ENCODE peak calls at places on chromosomes 6 and 20, in five cellular contexts. L is tibial nerve, O is sigmoid colon, D is upper lobe of left lung, W is endothelial cell of umbilical vein. J is an unnamed sample.

GRCh38 chr6:13614126-13614925 is 809 bp upstream of the NOL7 start:
- DNase-seq in D (peak), O (peak), L (no peak), W (no peak), J (peak)

GRCh38 chr6:17851720-17852161 is 135.7 kb downstream of the KIF13A start:
- DNase-seq in L (no peak), D (no peak), O (no peak), W (peak), J (no peak)

GRCh38 chr6:162854734-162855191 is 127.0 kb downstream of the PACRG start:
- DNase-seq in W (no peak), L (no peak), D (no peak), O (no peak), J (no peak)

GRCh38 chr6:11766056-11766455 is 12.5 kb downstream of the ADTRP start:
- DNase-seq in O (no peak), D (no peak), L (no peak), W (peak), J (no peak)

GRCh38 chr6:130020106-130020851 is 1.9 kb downstream of the L3MBTL3 start:
- DNase-seq in O (peak), L (peak), D (peak), W (peak), J (peak)

GRCh38 chr6:148218542-148219258 is 123.9 kb upstream of the SASH1 start:
- DNase-seq in W (no peak), L (no peak), O (no peak), D (no peak), J (no peak)

GRCh38 chr20:64038579-64039292 is 2.8 kb downstream of the C20orf204 start:
- DNase-seq in L (no peak), D (peak), O (peak), W (peak), J (peak)

GRCh38 chr6:28643017-28643740 is 117.5 kb downstream of the GPX5 start:
- DNase-seq in D (no peak), W (peak), L (no peak), O (no peak), J (no peak)

GRCh38 chr20:35312348-35312747 is 20.1 kb upstream of the FAM83C start:
- DNase-seq in L (no peak), O (no peak), D (no peak), W (peak), J (no peak)

GRCh38 chr6:52183131-52183530 is 3.0 kb upstream of the IL17A start:
- DNase-seq in W (no peak), O (no peak), L (no peak), D (no peak), J (no peak)

GRCh38 chr20:57810511-57811372 is 100.9 kb upstream of the PMEPA1 start:
- DNase-seq in D (no peak), W (no peak), O (peak), L (no peak), J (no peak)

GRCh38 chr6:331622-332521 is 39.6 kb downstream of the DUSP22 start:
- DNase-seq in O (no peak), D (no peak), L (no peak), W (no peak), J (no peak)

GRCh38 chr20:39775110-39775509 is 813.0 kb downstream of the DHX35 start:
- DNase-seq in L (peak), D (peak), W (peak), O (peak), J (peak)

GRCh38 chr6:23180504-23181293 is 611.3 kb downstream of the HDGFL1 start:
- DNase-seq in D (peak), W (no peak), O (peak), L (no peak), J (peak)

GRCh38 chr20:22466447-22467171 is 117.8 kb downstream of the FOXA2 start:
- DNase-seq in L (no peak), D (no peak), W (no peak), O (no peak), J (no peak)

GRCh38 chr6:42978487-42978792 is 541 bp downstream of the PEX6 start:
- DNase-seq in L (no peak), D (peak), W (peak), O (no peak), J (peak)

GRCh38 chr6:68196645-68197044 is 438.4 kb upstream of the ADGRB3 start:
- DNase-seq in W (no peak), L (no peak), D (no peak), O (no peak), J (no peak)

GRCh38 chr6:21800948-21801438 is 207.4 kb downstream of the SOX4 start:
- DNase-seq in D (no peak), O (no peak), W (no peak), L (no peak), J (peak)

GRCh38 chr20:47559141-47559540 is 57.5 kb downstream of the NCOA3 start:
- DNase-seq in L (no peak), W (no peak), O (no peak), D (no peak), J (no peak)

GRCh38 chr20:62734881-62735280 is 26.2 kb downstream of the NTSR1 start:
- DNase-seq in L (no peak), O (no peak), D (peak), W (no peak), J (peak)
- H3K4me3 ChIP-seq in L (no peak), O (no peak), D (no peak), W (no peak), J (no peak)

GRCh38 chr6:106666290-106667021 is 37.1 kb downstream of the QRSL1 start:
- DNase-seq in W (no peak), L (no peak), D (no peak), O (no peak), J (no peak)
- TF ChIP-seq POLR2A in W (no peak), L (no peak), D (no peak), O (no peak), J (no peak)

DNA sequence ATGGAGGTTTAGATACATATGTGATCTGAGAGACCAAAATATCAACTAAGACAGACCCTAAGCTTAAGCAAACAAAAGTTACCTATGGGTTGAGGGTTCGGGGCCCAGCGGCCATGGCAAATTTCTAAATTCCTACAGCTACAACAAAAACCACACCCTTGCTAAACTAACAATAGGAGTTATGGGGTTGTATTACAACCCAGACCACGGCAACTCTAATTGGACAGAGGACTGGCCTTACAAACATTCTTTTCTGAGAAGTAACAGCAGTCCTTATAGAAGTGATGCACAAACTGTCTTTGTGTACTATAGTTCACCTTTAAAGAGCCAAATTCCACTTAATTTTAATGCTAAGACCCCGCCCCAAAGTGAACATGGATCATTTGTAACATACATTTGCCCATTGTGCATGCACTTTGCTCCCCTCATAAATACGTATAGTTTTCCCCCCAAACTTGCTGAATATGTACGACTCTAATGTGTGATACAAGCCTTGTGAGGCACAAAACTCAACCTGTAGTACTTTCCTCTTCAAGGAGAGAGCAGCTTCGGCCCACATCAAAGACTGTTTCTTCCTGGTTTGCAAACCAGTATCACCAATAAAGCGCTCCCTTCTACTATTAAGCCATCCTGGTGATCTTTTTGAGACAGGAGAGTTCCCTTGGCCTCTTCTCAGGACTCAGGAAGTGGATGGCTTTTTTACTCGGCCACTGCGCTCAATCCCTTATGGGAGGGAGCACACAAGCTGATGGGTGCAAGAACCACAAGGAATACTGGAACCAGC is 25.6 kb upstream of the MBOAT1 start:
- DNase-seq in L (no peak), O (no peak), D (no peak), W (no peak), J (no peak)
- H3K27ac ChIP-seq in L (no peak), O (no peak), D (no peak), W (no peak), J (no peak)

GRCh38 chr6:118708055-118708454 is 56.7 kb upstream of the CEP85L start:
- DNase-seq in L (no peak), D (no peak), W (peak), O (no peak), J (no peak)
- H3K4me3 ChIP-seq in L (no peak), D (no peak), W (no peak), O (no peak), J (no peak)

DNA sequence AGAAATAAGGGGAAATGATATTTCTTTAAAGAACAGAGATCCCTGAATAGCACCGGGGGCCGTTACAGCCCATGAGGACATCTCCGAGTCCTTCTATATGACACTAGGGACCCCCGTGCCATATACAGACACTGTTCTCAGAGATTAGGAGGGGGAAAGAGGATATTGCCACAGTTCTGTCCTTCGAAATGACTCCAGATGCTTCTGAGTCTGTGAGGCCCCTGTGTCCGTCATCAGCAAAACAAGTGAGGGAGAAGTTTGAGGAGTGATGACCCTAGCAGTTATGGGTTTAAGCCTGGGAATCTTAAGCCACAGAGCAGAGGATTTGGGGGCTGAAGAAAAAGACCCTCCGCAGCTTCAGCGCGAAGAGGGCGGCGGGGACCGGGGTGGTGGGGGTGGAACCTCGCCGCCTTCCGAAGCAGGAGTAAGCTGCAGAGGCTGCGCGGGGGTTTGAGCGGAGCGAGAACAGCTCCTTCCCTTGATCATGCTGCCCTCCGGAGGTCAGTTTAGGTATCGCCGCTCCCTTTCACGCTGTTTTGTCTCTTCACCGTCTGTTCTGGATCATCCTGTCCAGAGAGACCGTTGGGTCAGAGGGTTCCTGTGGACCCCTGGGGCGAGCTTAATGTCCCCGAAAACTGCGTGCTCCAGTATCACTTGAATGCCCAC is 23.6 kb downstream of the VPS52 start:
- DNase-seq in L (peak), W (peak), D (peak), O (peak), J (peak)
- TF ChIP-seq POLR2A in L (no peak), W (no peak), D (no peak), O (no peak), J (no peak)

GRCh38 chr20:3045816-3046676 is at the start of gene MRPS26:
- DNase-seq in D (peak), W (peak), O (peak), L (peak), J (peak)

GRCh38 chr20:3046677-3047462 is 1.0 kb downstream of the MRPS26 start:
- DNase-seq in D (peak), L (no peak), W (no peak), O (no peak), J (peak)

GRCh38 chr20:3043381-3043780 is at the start of gene GNRH2:
- DNase-seq in W (no peak), D (no peak), O (no peak), L (no peak), J (no peak)

GRCh38 chr20:3044336-3044965 is 1.0 kb downstream of the GNRH2 start:
- DNase-seq in W (no peak), O (no peak), L (no peak), D (no peak), J (no peak)

GRCh38 chr20:3045042-3045815 is 623 bp upstream of the MRPS26 start:
- DNase-seq in O (peak), D (peak), L (peak), W (no peak), J (peak)
- H3K27ac ChIP-seq in O (peak), D (peak), L (peak), W (no peak), J (peak)

GRCh38 chr6:78505178-78505577 is 362.2 kb upstream of the IRAK1BP1 start:
- DNase-seq in L (no peak), O (no peak), D (no peak), W (no peak), J (no peak)
- H3K4me3 ChIP-seq in L (no peak), O (no peak), D (no peak), W (no peak), J (no peak)

GRCh38 chr6:35729349-35729678 is 7.5 kb upstream of the ARMC12 start:
- DNase-seq in O (no peak), W (no peak), L (no peak), D (no peak), J (no peak)

GRCh38 chr6:35729722-35730121 is 7.1 kb upstream of the ARMC12 start:
- DNase-seq in O (no peak), W (no peak), D (no peak), L (no peak), J (no peak)

GRCh38 chr6:35728663-35729348 is 8.0 kb upstream of the ARMC12 start:
- DNase-seq in W (no peak), O (peak), D (peak), L (no peak), J (peak)

GRCh38 chr6:35727206-35727934 is 9.5 kb upstream of the ARMC12 start:
- DNase-seq in W (peak), L (peak), O (peak), D (peak), J (peak)

DNA sequence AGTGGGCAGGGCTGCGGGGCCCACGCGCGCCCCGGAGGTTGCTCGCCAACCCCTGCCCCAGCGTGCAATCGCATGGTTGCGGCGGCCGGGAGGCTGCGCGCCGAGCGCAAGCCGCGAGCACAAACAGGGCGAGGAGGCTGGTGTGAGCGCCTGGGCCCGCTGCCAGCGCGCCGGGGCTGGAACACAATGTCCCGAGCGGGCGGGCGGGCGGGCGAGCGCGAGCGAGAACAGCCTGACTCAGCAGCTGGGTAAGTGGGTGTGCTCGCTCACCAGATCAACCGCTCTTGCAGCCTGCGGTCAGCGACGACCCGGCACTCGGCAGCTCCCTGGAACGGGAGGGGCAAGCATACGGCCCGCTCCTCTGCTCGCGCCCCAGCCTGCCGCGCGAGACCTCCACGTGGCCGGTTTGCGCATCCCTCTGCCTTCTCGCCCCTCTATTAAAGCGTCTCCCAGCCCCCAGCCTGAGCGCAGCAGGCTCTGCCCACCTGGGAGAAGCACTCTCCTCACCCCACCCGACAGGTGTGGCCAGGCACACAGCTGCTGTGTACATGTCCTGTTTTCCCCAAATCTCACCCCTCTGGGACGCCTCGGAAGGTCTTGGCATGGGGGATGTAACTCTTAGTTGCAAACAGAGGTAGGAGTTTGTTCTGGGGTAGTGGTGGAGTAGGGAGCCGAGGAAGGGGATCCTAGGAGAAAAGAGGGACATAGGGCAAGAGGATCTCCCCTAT is 8.7 kb upstream of the ARMC12 start:
- DNase-seq in O (peak), D (peak), L (peak), W (peak), J (peak)
- TF ChIP-seq POLR2A in O (peak), D (peak), L (peak), W (peak), J (peak)

GRCh38 chr20:2102585-2103453 is 1.2 kb downstream of the STK35 start:
- DNase-seq in W (peak), L (peak), O (peak), D (peak), J (peak)

GRCh38 chr20:2101935-2102584 is 433 bp downstream of the STK35 start:
- DNase-seq in D (peak), L (peak), W (peak), O (peak), J (peak)

GRCh38 chr20:2103454-2104153 is 2.0 kb downstream of the STK35 start:
- DNase-seq in D (no peak), O (no peak), L (no peak), W (no peak), J (no peak)

GRCh38 chr20:2101057-2101934 is at the start of gene STK35:
- DNase-seq in D (peak), W (peak), O (peak), L (no peak), J (peak)

GRCh38 chr20:2104236-2104635 is 2.6 kb downstream of the STK35 start:
- DNase-seq in L (no peak), D (no peak), O (no peak), W (no peak), J (no peak)
- H3K27ac ChIP-seq in L (no peak), D (peak), O (peak), W (no peak), J (no peak)

DNA sequence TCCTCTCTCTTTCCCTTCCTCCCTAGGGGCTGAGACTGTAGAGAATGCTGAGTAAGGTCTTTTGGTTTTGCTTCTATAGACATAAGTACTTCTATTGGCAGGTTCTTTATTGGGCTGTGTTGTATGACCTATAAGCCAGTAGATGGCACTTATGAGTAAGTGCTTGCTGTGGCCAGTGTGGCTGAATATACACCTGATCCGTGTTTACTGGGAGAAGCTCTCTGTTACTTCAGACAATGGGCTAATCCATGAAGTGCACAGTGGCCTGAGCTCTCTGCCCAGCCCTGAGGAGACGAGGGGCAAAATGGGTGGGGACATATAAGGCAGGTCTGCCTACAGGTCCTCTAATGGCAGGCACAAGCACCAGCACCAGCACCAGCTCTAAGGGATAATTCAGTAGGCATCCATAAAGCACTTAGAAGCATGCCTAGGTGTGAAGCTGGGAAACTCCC is 610.3 kb downstream of the RNF144B start:
- DNase-seq in L (no peak), D (no peak), O (no peak), W (peak), J (peak)
- H3K4me3 ChIP-seq in L (no peak), D (no peak), O (no peak), W (no peak), J (no peak)